ENCODE peak calls at places on chromosomes 4 and X, in seven cellular contexts. M is AG04450, X is ascending aorta, K is H9, J is RWPE2, Y is fibroblast of the aortic adventitia, Z is testis. E is an unnamed sample.

GRCh38 chr4:140151700-140152014 is 2.3 kb downstream of the MAML3 start:
- DNase-seq in Z (peak), K (peak), M (no peak), J (peak), X (peak), Y (peak), E (peak)

GRCh38 chr4:60215906-60216305 is 984.2 kb upstream of the ADGRL3 start:
- DNase-seq in K (no peak), J (no peak), Z (no peak), X (no peak), M (no peak), Y (no peak), E (no peak)

GRCh38 chr4:7876096-7876993 is 63.3 kb downstream of the AFAP1 start:
- DNase-seq in Z (no peak), X (no peak), Y (peak), M (no peak), J (no peak), K (peak), E (no peak)

GRCh38 chr4:141132689-141133145 is 552 bp downstream of the RNF150 start:
- DNase-seq in Z (peak), J (no peak), K (peak), X (no peak), M (no peak), Y (peak), E (no peak)

GRCh38 chrX:153398275-153398960 is 2.7 kb downstream of the PNMA6E start:
- DNase-seq in K (no peak), M (no peak), J (no peak), Y (no peak), Z (no peak), X (no peak), E (no peak)

GRCh38 chr4:69025191-69025998 is 70.9 kb upstream of the UGT2B7 start:
- DNase-seq in X (no peak), Z (no peak), K (peak), Y (no peak), J (no peak), M (no peak), E (no peak)

GRCh38 chrX:11336201-11336600 is 43.0 kb downstream of the AMELX start:
- DNase-seq in M (no peak), K (no peak), X (no peak), Y (no peak), Z (no peak), J (no peak), E (no peak)

GRCh38 chrX:137926090-137926489 is 360.2 kb downstream of the ZIC3 start:
- DNase-seq in K (no peak), Y (no peak), J (no peak), Z (no peak), X (no peak), M (no peak), E (no peak)

GRCh38 chr4:119666653-119667091 is 38.1 kb upstream of the PDE5A start:
- DNase-seq in Z (no peak), X (no peak), K (no peak), M (no peak), J (no peak), Y (peak), E (no peak)

GRCh38 chrX:154000051-154000450 is 19.7 kb downstream of the IRAK1 start:
- DNase-seq in M (no peak), J (no peak), Z (no peak), K (no peak), Y (no peak), X (no peak), E (no peak)

GRCh38 chr4:175253184-175253902 is 335.2 kb downstream of the ADAM29 start:
- DNase-seq in K (peak), Y (no peak), M (no peak), X (no peak), Z (no peak), J (no peak), E (no peak)

GRCh38 chr4:153082322-153083301 is 121.6 kb upstream of the TRIM2 start:
- DNase-seq in M (no peak), J (no peak), Y (no peak), X (no peak), Z (no peak), K (no peak), E (no peak)

GRCh38 chr4:80307774-80308465 is 27.6 kb upstream of the CFAP299 start:
- DNase-seq in J (peak), K (no peak), X (no peak), M (no peak), Y (peak), Z (no peak), E (no peak)

GRCh38 chr4:108166441-108167315 is 2.1 kb downstream of the LEF1 start:
- DNase-seq in M (no peak), K (peak), X (no peak), Y (no peak), J (no peak), Z (peak), E (peak)

GRCh38 chr4:104491396-104491821 is 3.3 kb downstream of the CXXC4 start:
- DNase-seq in J (no peak), Y (no peak), X (no peak), Z (peak), M (no peak), K (peak), E (peak)

GRCh38 chrX:110407910-110408545 is 49.4 kb downstream of the RTL9 start:
- DNase-seq in Y (peak), K (peak), J (no peak), X (no peak), Z (peak), M (no peak), E (no peak)

GRCh38 chrX:74535211-74535621 is 79.2 kb downstream of the RLIM start:
- DNase-seq in K (peak), Y (peak), Z (peak), X (no peak), M (no peak), J (no peak), E (no peak)

GRCh38 chr4:87130985-87131753 is 89.2 kb downstream of the KLHL8 start:
- DNase-seq in M (no peak), K (no peak), J (no peak), Y (no peak), Z (no peak), X (no peak), E (no peak)

GRCh38 chr4:113384600-113384999 is 335.1 kb downstream of the ANK2 start:
- DNase-seq in J (no peak), Y (peak), M (no peak), Z (no peak), X (no peak), K (no peak), E (no peak)

GRCh38 chrX:72048515-72049455 is 82.9 kb downstream of the RTL5 start:
- DNase-seq in M (no peak), X (no peak), J (no peak), Z (no peak), K (no peak), Y (no peak), E (peak)

GRCh38 chr4:96102541-96103018 is 262.7 kb downstream of the PDHA2 start:
- DNase-seq in M (no peak), K (no peak), Y (peak), Z (no peak), X (no peak), J (no peak), E (no peak)

GRCh38 chr4:40452490-40452813 is 117.3 kb downstream of the CHRNA9 start:
- DNase-seq in M (no peak), X (no peak), K (no peak), J (no peak), Y (no peak), Z (no peak), E (no peak)

GRCh38 chrX:31483336-31483735 is 411.5 kb upstream of the FTHL17 start:
- DNase-seq in J (no peak), K (no peak), X (no peak), Z (peak), Y (peak), M (no peak), E (no peak)

GRCh38 chr4:122759639-122760310 is 27.3 kb downstream of the BBS12 start:
- DNase-seq in M (no peak), Y (peak), Z (no peak), K (no peak), J (no peak), X (no peak), E (no peak)
- TF ChIP-seq CTCF in M (peak), Y (peak), Z (no peak), K (peak), J (peak), X (no peak), E (no peak)

GRCh38 chrX:17876135-17876534 is 15.0 kb upstream of the RAI2 start:
- DNase-seq in K (no peak), Y (no peak), X (no peak), J (no peak), Z (no peak), M (no peak), E (no peak)
- TF ChIP-seq CTCF in K (no peak), Y (no peak), X (no peak), J (no peak), Z (no peak), M (no peak), E (no peak)

DNA sequence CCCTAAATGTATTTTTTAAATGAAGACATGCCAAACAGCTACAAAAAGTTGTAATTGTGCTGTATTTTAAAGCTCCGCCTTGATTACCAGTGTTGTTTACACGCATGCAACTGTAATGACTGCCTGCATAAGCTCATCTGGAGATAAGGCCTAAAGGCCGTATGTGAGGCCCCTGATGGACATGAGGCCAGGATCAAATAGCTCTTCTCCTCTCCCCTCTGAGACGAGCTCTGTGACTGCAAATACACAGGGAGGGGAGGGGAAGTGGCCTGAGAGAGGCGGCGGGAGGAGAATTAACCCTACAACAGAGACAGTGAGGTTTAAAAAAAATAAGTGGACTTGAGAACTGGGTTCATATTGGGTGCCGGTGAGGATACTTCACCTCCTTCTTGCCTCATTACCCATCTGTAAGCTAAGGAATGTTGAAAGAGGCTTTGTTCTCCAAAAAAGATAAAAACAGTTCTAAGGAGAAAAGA is 95.4 kb downstream of the SOWAHB start:
- DNase-seq in K (peak), Y (peak), J (no peak), M (no peak), X (no peak), Z (no peak), E (no peak)
- TF ChIP-seq CTCF in K (no peak), Y (no peak), J (no peak), M (no peak), X (no peak), Z (no peak), E (no peak)

DNA sequence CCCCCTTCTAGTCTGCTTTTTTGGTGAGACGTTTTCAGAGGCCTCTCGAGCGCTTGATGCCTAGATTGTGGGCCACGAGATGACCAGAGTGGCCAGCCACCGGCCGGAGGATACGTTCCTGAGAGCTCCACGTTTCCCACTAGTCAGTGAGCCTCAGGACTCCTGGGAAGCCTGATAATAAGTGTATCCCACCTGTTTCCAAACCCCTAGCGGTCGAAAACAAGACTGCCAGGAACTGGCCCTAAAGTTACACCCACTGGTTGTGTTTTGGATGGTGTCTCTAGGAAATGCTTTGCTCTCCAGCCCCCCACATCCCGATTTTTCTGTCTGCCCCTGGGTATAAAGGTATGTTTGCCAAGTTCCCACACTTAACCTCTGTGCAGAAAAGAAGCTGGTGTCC is 4.6 kb upstream of the RS1 start:
- DNase-seq in K (peak), Z (peak), J (no peak), Y (no peak), M (no peak), X (no peak), E (no peak)
- TF ChIP-seq CTCF in K (peak), Z (no peak), J (peak), Y (peak), M (peak), X (no peak), E (no peak)

DNA sequence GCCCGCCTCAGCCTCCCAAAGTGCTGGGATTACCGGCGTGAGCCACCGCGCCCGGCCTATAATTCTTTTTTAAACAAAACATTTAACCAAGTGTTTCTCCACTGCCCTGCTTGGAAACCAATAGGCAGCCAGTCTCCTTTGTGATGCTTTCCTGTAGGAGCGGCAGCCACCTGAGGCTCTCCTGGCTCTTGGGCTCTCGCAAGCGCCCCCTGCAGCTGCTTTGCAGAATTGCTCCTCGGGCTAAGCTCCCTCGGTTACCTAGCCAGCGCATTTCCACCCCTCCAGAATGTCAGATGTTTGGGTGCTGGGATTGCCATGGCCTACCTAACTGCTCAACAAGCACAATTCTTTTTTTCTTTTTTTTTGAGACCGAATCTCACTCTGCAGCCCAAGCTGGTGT is 7.7 kb downstream of the S100P start:
- DNase-seq in J (no peak), M (no peak), K (peak), Y (no peak), X (no peak), Z (peak), E (peak)
- TF ChIP-seq CTCF in J (peak), M (peak), K (peak), Y (peak), X (no peak), Z (peak), E (peak)